ENCODE peak calls at places on chromosomes 2 and 18, in eight cellular contexts. R, X, S, G, A, K, O and V are unnamed samples.

GRCh38 chr2:187360286-187360685 is 87.8 kb downstream of the CALCRL start:
- DNase-seq in R (peak; percentile 9), X (no peak), S (no peak), G (no peak), A (peak; percentile 76), K (no peak), O (no peak), V (no peak)

GRCh38 chr2:107091163-107091864 is 205.3 kb upstream of the ST6GAL2 start:
- DNase-seq in R (no peak), X (no peak), S (no peak), G (no peak), A (no peak), K (no peak), O (no peak), V (no peak)

GRCh38 chr2:240913810-240914644 is 7.9 kb downstream of the CROCC2 start:
- DNase-seq in R (peak; percentile 51), X (peak; percentile 54), S (peak; percentile 58), G (peak; percentile 46), A (peak; percentile 62), K (no peak), O (peak; percentile 28), V (peak; percentile 60)

GRCh38 chr2:239467281-239467955 is 66.6 kb upstream of the HDAC4 start:
- DNase-seq in R (no peak), X (no peak), S (no peak), G (no peak), A (no peak), K (peak; percentile 70), O (no peak), V (no peak)

GRCh38 chr18:45063246-45064038 is 382.8 kb downstream of the SETBP1 start:
- DNase-seq in R (no peak), X (no peak), S (no peak), G (no peak), A (no peak), K (peak; percentile 82), O (no peak), V (no peak)

GRCh38 chr2:46386763-46387162 is 89.6 kb downstream of the EPAS1 start:
- DNase-seq in R (no peak), X (no peak), S (no peak), G (no peak), A (no peak), K (peak; percentile 51), O (no peak), V (no peak)

GRCh38 chr2:112680666-112681101 is 34.9 kb downstream of the SLC20A1 start:
- DNase-seq in R (no peak), X (no peak), S (no peak), G (peak; percentile 20), A (no peak), K (no peak), O (no peak), V (no peak)

GRCh38 chr2:178666458-178666857 is 140.8 kb downstream of the TTN start:
- DNase-seq in R (no peak), X (no peak), S (no peak), G (no peak), A (no peak), K (no peak), O (no peak), V (no peak)

GRCh38 chr18:75624836-75625235 is 197.3 kb upstream of the SMIM21 start:
- DNase-seq in R (no peak), X (no peak), S (no peak), G (no peak), A (no peak), K (no peak), O (no peak), V (no peak)

GRCh38 chr18:28164772-28165483 is 12.0 kb downstream of the CDH2 start:
- DNase-seq in R (no peak), X (no peak), S (no peak), G (no peak), A (no peak), K (no peak), O (no peak), V (no peak)

GRCh38 chr2:82875891-82876290 is 1583.2 kb downstream of the SUCLG1 start:
- DNase-seq in R (no peak), X (no peak), S (no peak), G (no peak), A (no peak), K (no peak), O (no peak), V (no peak)